ENCODE peak calls at places on chromosomes 11 and 22, in four cellular contexts. M is neural progenitor cell, J is GM23248, C is PC-3. W is an unnamed sample.

GRCh38 chr11:13635290-13635689 is 33.2 kb upstream of the FAR1 start:
- DNase-seq in C (no peak), M (no peak), J (no peak), W (no peak)

GRCh38 chr22:47618611-47619010 is 856.2 kb downstream of the TBC1D22A start:
- DNase-seq in J (no peak), C (no peak), M (no peak), W (no peak)

GRCh38 chr11:88042238-88043032 is 132.8 kb downstream of the RAB38 start:
- DNase-seq in J (no peak), C (no peak), M (no peak), W (no peak)

GRCh38 chr22:43921361-43921760 is 2.2 kb upstream of the PNPLA3 start:
- DNase-seq in C (peak; percentile 73), J (peak; percentile 87), M (no peak), W (no peak)

GRCh38 chr11:45654741-45655283 is 10.6 kb downstream of the CHST1 start:
- DNase-seq in C (no peak), J (no peak), M (no peak), W (no peak)

GRCh38 chr22:48868554-48868953 is 959.1 kb downstream of the BRD1 start:
- DNase-seq in C (no peak), J (no peak), M (no peak), W (no peak)

GRCh38 chr11:134404485-134405341 is 7.3 kb downstream of the B3GAT1 start:
- DNase-seq in M (no peak), J (no peak), C (no peak), W (no peak)

GRCh38 chr11:117273550-117274289 is 17.4 kb upstream of the BACE1-AS start:
- DNase-seq in M (no peak), C (no peak), J (peak; percentile 91), W (no peak)

GRCh38 chr11:86798988-86799387 is 1.4 kb upstream of the PRSS23 start:
- DNase-seq in C (peak; percentile 33), J (peak; percentile 93), M (no peak), W (no peak)

GRCh38 chr11:8658210-8658968 is 24.1 kb downstream of the TRIM66 start:
- DNase-seq in M (peak; percentile 38), J (peak; percentile 13), C (no peak), W (no peak)

DNA sequence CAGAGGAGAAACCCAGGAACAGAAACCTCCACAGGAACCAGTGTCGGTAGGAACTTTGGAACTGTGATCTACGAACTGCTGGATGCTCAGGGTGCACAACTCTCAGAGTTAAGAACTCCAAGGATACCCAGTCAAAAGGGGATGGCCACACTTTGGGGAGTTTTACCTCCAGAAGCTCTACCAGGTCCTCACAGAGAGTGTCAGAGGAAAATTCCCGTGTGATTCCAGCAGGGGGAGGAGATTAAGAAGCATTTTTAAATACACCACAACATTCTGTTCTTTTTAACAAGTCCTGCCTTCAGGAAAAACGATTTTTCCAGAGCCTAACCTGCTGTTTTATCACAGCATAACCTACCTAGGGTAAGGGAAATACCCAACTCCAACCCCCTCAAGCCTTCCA is 104.0 kb downstream of the SOX6 start:
- DNase-seq in C (peak; percentile 16), M (peak; percentile 29), J (peak; percentile 20), W (no peak)
- TF ChIP-seq EZH2phosphoT487 in C (no peak), M (no peak), J (no peak), W (no peak)

DNA sequence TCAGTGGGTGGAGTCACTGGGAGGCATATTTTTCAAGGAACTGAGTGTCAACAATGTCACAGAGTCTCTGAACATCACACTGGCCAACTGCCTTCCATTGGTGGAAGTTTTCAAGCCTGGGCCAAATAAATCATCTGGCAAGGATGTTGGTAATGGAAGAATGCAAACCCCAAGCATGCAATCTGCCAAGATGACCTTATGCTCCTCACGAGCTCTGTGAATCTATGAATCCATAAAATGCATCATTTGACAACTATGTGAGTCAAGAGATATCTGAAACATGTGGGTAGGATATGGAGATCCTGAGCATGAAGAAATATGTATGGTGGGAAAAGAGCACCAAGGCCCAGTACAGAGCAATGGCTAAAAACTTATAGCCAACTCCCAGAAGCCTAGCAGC is 122.2 kb downstream of the PLEKHA7 start:
- DNase-seq in J (peak; percentile 28), C (peak; percentile 51), M (no peak), W (no peak)
- H3K27ac ChIP-seq in J (no peak overlapping the region), C (no peak overlapping the region), M (no peak overlapping the region), W (no peak overlapping the region)

DNA sequence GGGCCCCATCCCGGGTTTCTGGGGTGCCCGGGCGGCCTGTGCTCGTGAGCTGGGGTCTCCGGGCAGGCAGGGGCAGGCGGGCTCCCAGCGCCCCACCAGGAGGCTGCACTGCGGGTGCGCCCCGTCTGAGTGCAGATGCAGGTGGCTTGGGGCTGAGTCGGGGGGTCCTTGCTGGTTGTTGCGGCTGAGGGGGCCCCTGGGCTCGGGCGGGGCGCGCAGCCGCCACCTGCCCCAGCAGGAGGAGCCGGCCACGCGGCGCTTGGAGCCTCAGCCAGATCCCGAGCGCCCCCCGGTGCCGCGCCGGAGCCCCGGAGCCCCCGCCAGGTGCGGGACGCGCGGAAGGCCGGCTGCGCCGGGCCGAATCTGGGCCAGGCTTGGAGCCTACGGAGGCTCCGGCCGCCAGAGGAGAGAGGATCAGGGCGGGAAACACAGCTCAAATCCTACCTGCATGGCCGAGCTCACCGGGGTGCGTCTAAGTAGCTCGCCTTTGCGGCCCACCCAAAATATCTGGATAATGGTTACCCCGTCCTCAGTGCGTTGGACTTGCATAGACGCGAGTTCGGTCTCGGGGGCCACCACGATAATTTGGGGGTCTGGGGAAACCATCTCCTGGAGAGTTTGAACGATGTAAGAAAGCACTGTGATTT is 625 bp upstream of the IGF2 start:
- DNase-seq in M (peak; percentile 62), C (no peak), J (no peak), W (no peak)
- TF ChIP-seq EZH2phosphoT487 in M (no peak), C (peak; percentile 31), J (peak; percentile 63), W (no peak)

GRCh38 chr11:48011125-48012050 is 31.0 kb downstream of the PTPRJ start:
- DNase-seq in C (no peak), M (no peak), J (no peak), W (no peak)
- H3K27ac ChIP-seq in C (no peak overlapping the region), M (no peak overlapping the region), J (no peak overlapping the region), W (no peak overlapping the region)

DNA sequence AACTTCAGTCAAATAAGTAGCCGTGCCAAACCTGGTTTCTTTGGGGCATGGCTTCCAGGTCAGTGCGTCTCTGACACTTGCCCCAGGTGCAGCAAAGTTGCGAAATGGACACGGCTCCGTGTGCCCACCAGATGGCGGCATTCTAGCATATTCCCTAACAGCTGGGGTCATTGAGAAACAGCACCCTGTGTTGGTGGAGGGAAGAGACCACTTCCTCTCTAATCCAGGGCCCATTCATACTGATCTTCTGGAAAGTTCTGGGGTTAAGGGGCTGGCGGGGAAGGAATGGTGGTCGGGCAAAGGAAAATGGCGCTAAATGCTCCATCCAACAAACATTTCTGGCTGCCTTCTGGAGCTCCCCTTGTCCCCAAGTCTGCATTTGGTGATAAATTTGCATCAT is 141.2 kb upstream of the TIMP3 start:
- DNase-seq in C (peak; percentile 16), M (peak; percentile 79), J (peak; percentile 78), W (peak; percentile 66)
- TF ChIP-seq EZH2phosphoT487 in C (no peak), M (no peak), J (no peak), W (no peak)

GRCh38 chr11:129998905-129999304 is 3.7 kb downstream of the PRDM10 start:
- DNase-seq in C (no peak), J (no peak), M (no peak), W (no peak)
- H3K27ac ChIP-seq in C (no peak overlapping the region), J (no peak overlapping the region), M (no peak overlapping the region), W (peak overlapping the region; percentile 34)

DNA sequence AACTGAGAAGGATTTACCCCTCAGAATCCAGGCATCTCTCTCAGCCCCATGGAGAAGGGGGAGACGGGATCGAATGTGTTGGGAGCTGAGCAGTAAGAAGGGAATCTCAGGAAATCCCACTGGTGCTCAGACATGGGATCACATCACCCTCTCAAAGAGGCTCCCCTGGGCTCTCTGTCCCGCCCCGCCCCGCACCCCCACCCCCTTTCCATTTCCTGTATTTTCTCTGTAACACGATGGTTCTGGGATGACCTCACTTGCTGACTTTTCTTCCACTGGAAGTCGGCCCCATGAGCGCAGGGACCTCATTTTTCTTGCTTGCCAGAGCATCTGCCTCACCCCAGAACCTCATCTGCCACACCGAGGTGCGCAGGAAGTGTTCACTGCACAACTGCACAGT is 100.1 kb downstream of the RPS6KA4 start:
- DNase-seq in C (no peak), J (peak; percentile 15), M (no peak), W (no peak)
- TF ChIP-seq EZH2phosphoT487 in C (no peak), J (no peak), M (no peak), W (no peak)

W was measured in OCI-LY7.